ENCODE peak calls at places on chromosomes 2 and 18, in four cellular contexts. One of them, this sample, is unnamed. For H3K4me1 and H3K27me3, the result is how much of the 10 kb centered on the place peaks cover.

GRCh38 chr2:144679942-144680341 is 160.0 kb upstream of the ZEB2 start:
- DNase-seq in aorta: no peak
- DNase-seq in neuronal stem cell: no peak
- DNase-seq in HCT116: no peak
- DNase-seq in this sample: no peak

GRCh38 chr2:187567126-187567525 is 12.9 kb upstream of the TFPI start:
- DNase-seq in HCT116: no peak
- DNase-seq in aorta: no peak
- DNase-seq in neuronal stem cell: no peak
- DNase-seq in this sample: no peak

GRCh38 chr2:50951416-50951815 is 80.5 kb downstream of the NRXN1 start:
- DNase-seq in HCT116: no peak
- DNase-seq in neuronal stem cell: no peak
- DNase-seq in aorta: no peak
- DNase-seq in this sample: peak

GRCh38 chr2:165003443-165004130 is 48.3 kb upstream of the SLC38A11 start:
- DNase-seq in HCT116: peak
- DNase-seq in neuronal stem cell: no peak
- DNase-seq in aorta: no peak
- DNase-seq in this sample: no peak

GRCh38 chr2:239966029-239966847 is 58.9 kb downstream of the NDUFA10 start:
- DNase-seq in aorta: peak
- DNase-seq in neuronal stem cell: no peak
- DNase-seq in HCT116: no peak
- DNase-seq in this sample: no peak

GRCh38 chr2:168687314-168687713 is 115.1 kb upstream of the NOSTRIN start:
- DNase-seq in aorta: no peak
- DNase-seq in neuronal stem cell: no peak
- DNase-seq in HCT116: no peak
- DNase-seq in this sample: no peak

GRCh38 chr18:59820663-59821062 is 79.1 kb upstream of the PMAIP1 start:
- DNase-seq in neuronal stem cell: no peak
- DNase-seq in aorta: no peak
- DNase-seq in HCT116: no peak
- DNase-seq in this sample: no peak

GRCh38 chr18:3246636-3247242 is 862 bp upstream of the MYL12A start:
- DNase-seq in neuronal stem cell: no peak
- DNase-seq in HCT116: no peak
- DNase-seq in aorta: peak
- DNase-seq in this sample: no peak

GRCh38 chr2:162258169-162258568 is 14.9 kb upstream of the FAP start:
- DNase-seq in neuronal stem cell: no peak
- DNase-seq in aorta: no peak
- DNase-seq in HCT116: no peak
- DNase-seq in this sample: no peak

DNA sequence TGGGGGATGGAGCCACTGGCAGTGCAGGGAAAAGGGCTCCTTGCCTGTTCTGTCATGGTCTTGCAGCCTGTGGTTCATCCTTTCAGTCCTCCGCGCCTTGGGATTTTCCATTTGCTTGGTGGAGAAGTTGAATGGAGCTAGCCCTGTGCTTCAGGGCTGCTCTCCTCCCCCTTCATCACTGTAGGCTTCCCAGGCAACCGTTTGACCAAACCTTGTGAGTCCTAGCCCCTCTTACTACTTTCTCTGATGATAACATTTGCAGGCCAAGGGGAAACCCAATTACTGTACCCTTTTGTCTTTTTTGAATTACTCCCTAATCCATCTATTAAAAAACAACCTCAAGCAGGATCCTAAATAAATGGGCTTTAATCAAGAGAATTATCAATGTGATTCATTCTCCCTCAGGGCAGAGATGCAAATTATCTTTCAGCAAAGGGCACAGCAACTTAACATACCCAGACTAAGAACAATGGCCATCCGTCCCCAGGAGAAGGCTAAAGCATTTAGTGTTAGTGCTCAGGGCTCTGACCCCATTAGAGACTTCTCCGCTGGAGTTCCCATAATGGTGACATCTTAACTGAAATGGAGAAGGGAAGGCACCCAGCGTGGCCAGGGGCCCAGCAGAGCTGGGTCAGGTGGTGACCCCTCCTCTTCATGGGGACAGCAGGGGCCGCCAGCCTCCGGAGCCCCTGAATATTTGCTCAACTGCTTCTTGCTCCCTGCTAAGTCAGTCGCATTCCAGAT is 40.7 kb downstream of the RHOB start:
- DNase-seq in neuronal stem cell: peak
- DNase-seq in aorta: no peak
- DNase-seq in HCT116: no peak
- DNase-seq in this sample: peak
- H3K4me3 ChIP-seq in neuronal stem cell: peak
- H3K4me3 ChIP-seq in aorta: no peak
- H3K4me3 ChIP-seq in HCT116: no peak
- H3K4me3 ChIP-seq in this sample: no peak

DNA sequence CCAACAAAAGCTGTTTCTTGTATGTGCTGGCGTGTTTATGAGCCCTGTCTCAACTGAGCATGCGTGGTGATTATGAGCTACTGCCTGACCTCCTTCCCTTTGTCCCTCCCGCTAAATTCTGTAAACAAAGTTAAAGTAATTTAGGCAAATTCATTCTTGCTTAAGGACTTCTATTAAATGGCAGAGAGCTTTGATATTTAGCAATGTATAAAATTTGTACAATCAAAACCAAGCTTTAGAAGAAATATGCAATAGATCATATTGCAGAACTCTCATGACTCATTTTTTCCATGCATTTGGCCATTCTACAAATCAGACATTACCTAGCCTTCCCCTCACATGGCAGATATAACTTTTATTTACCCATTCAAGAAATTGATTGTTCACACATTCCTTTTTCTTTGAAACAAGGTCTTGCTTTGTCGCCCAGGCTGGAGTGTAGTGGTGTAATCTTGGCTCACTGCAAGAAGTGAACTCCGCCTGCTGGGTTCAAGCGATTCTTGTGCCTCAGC is 18.2 kb downstream of the IGFBP2 start:
- DNase-seq in aorta: no peak
- DNase-seq in HCT116: no peak
- DNase-seq in neuronal stem cell: no peak
- DNase-seq in this sample: no peak
- H3K4me1 ChIP-seq in aorta: under half
- H3K4me1 ChIP-seq in HCT116: under half
- H3K4me1 ChIP-seq in neuronal stem cell: under half
- H3K4me1 ChIP-seq in this sample: under half

GRCh38 chr2:100107911-100108647 is 34.3 kb downstream of the AFF3 start:
- DNase-seq in aorta: no peak
- DNase-seq in HCT116: no peak
- DNase-seq in neuronal stem cell: no peak
- DNase-seq in this sample: no peak
- H3K27me3 ChIP-seq in aorta: under half
- H3K27me3 ChIP-seq in HCT116: half or more
- H3K27me3 ChIP-seq in neuronal stem cell: under half
- H3K27me3 ChIP-seq in this sample: under half

DNA sequence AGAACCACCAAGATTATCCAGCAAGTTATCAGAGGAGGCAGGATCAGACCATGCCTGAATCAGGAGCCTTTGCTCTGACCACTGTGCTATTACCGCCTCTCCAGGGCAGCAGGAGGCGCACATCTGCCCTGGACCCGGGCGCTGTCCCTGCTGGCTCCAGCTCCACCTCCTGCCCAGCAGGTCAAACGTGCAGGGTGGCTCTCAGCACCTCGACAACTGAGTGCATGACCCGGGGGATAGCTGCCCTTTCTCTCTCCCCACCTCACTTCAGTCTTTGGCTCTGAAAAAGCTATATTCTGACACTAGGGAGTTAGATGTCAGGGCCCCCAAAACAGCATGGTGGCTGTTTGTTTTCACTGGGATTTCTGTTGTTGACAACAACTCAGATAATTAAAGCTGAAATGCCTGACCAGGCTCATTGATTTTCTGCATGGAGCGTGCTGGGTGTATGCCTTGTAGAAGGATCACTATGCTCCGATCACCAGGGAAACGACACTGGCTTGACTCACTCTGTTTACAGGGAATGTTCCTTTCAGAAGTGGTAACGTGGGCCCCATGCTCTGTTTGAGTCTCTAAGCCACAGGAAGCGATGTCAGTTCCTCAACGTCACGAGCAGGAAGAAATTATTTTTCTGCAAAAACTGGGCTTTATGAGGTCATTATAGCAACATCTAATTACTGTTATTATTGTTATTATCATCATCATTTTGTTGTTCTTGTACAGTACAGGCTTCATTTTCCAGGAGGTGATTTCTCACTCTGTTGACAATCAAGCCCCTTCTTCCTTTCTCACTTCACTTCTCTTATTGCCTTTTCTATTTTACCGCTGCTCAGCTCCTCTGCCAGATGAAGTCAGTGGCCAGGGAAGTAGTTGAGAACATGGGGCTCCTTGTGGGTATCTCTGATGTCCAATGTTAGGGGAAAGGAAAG is 125.6 kb downstream of the PLB1 start:
- DNase-seq in neuronal stem cell: peak
- DNase-seq in aorta: peak
- DNase-seq in HCT116: peak
- DNase-seq in this sample: no peak
- H3K4me3 ChIP-seq in neuronal stem cell: peak
- H3K4me3 ChIP-seq in aorta: no peak
- H3K4me3 ChIP-seq in HCT116: no peak
- H3K4me3 ChIP-seq in this sample: no peak

GRCh38 chr2:10059552-10060335 is 16.4 kb downstream of the KLF11 start:
- DNase-seq in neuronal stem cell: no peak
- DNase-seq in aorta: peak
- DNase-seq in HCT116: no peak
- DNase-seq in this sample: no peak

GRCh38 chr2:10059016-10059351 is 15.6 kb downstream of the KLF11 start:
- DNase-seq in HCT116: no peak
- DNase-seq in aorta: peak
- DNase-seq in neuronal stem cell: no peak
- DNase-seq in this sample: no peak

GRCh38 chr2:10063566-10063965 is 16.6 kb downstream of the CYS1 start:
- DNase-seq in neuronal stem cell: no peak
- DNase-seq in HCT116: no peak
- DNase-seq in aorta: peak
- DNase-seq in this sample: no peak

GRCh38 chr2:10062931-10063365 is 17.3 kb downstream of the CYS1 start:
- DNase-seq in HCT116: no peak
- DNase-seq in neuronal stem cell: no peak
- DNase-seq in aorta: peak
- DNase-seq in this sample: no peak

GRCh38 chr2:10061221-10061925 is 18.0 kb downstream of the KLF11 start:
- DNase-seq in HCT116: no peak
- DNase-seq in aorta: no peak
- DNase-seq in neuronal stem cell: no peak
- DNase-seq in this sample: no peak
- H3K4me1 ChIP-seq in HCT116: under half
- H3K4me1 ChIP-seq in aorta: under half
- H3K4me1 ChIP-seq in neuronal stem cell: under half
- H3K4me1 ChIP-seq in this sample: under half

GRCh38 chr2:219547621-219548020 is 3.8 kb downstream of the TMEM198 start:
- DNase-seq in HCT116: no peak
- DNase-seq in neuronal stem cell: no peak
- DNase-seq in aorta: no peak
- DNase-seq in this sample: no peak

GRCh38 chr2:219551863-219552381 is 8.1 kb downstream of the TMEM198 start:
- DNase-seq in HCT116: no peak
- DNase-seq in neuronal stem cell: no peak
- DNase-seq in aorta: no peak
- DNase-seq in this sample: no peak

GRCh38 chr2:219551412-219551811 is 7.6 kb downstream of the TMEM198 start:
- DNase-seq in neuronal stem cell: no peak
- DNase-seq in HCT116: no peak
- DNase-seq in aorta: no peak
- DNase-seq in this sample: no peak

GRCh38 chr2:219549619-219550018 is 5.8 kb downstream of the TMEM198 start:
- DNase-seq in HCT116: no peak
- DNase-seq in neuronal stem cell: no peak
- DNase-seq in aorta: no peak
- DNase-seq in this sample: no peak

DNA sequence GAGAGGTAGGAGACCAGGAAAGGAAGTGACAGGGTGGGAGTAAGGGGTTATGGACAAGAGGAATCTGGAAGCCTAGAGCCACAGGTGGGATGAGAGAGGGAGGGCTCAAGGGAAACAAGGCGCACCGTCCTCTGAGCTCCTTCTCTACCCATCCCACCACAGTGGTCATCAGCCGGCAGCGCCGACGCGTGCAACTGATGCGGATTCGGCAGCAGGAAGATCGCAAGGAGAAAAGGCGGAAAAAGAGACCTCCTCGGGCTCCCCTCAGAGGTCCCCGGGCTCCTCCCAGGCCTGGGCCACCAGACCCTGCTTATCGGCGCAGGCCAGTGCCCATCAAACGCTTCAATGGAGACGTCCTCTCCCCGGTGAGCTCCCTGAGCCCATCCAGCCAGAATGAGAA is 5.2 kb downstream of the TMEM198 start:
- DNase-seq in HCT116: no peak
- DNase-seq in neuronal stem cell: no peak
- DNase-seq in aorta: no peak
- DNase-seq in this sample: no peak
- H3K27me3 ChIP-seq in HCT116: under half
- H3K27me3 ChIP-seq in neuronal stem cell: under half
- H3K27me3 ChIP-seq in aorta: under half
- H3K27me3 ChIP-seq in this sample: under half